ENCODE peak calls at places on chromosomes 11 and 22, in seven cellular contexts. E is MCF 10A; W is lower leg skin; C is heart right ventricle; H is RWPE2; N is CD8-positive, alpha-beta T cell; P is body of pancreas. Q is an unnamed sample.

GRCh38 chr11:63670738-63671321 is 346 bp downstream of the ATL3 start:
- DNase-seq in E (peak), W (peak), C (peak), H (no peak), N (peak), P (peak), Q (peak)

GRCh38 chr22:42994917-42995562 is 19.9 kb downstream of the PACSIN2 start:
- DNase-seq in E (peak), W (peak), C (no peak), H (no peak), N (no peak), P (peak), Q (peak)

GRCh38 chr22:30747493-30747892 is 52.8 kb downstream of the OSBP2 start:
- DNase-seq in E (no peak), W (no peak), C (no peak), H (no peak), N (no peak), P (no peak), Q (no peak)

GRCh38 chr11:120337133-120337895 is 1.1 kb downstream of the ARHGEF12 start:
- DNase-seq in E (no peak), W (peak), C (peak), H (no peak), N (no peak), P (peak), Q (no peak)

GRCh38 chr11:124899376-124900145 is 1.9 kb upstream of the ROBO4 start:
- DNase-seq in E (peak), W (no peak), C (no peak), H (no peak), N (no peak), P (no peak), Q (no peak)

GRCh38 chr22:25081409-25081824 is 118.2 kb upstream of the CRYBB3 start:
- DNase-seq in E (peak), W (no peak), C (no peak), H (no peak), N (peak), P (peak), Q (no peak)

GRCh38 chr11:70768346-70769095 is 370.2 kb downstream of the CTTN start:
- DNase-seq in E (no peak), W (no peak), C (no peak), H (no peak), N (no peak), P (no peak), Q (no peak)

GRCh38 chr22:17095538-17095937 is 10.7 kb downstream of the IL17RA start:
- DNase-seq in E (no peak), W (no peak), C (no peak), H (no peak), N (no peak), P (no peak), Q (no peak)

GRCh38 chr11:4393209-4394196 is at the start of gene TRIM21:
- DNase-seq in E (peak), W (peak), C (peak), H (peak), N (peak), P (peak), Q (peak)

GRCh38 chr11:1742869-1743586 is 7.4 kb downstream of the IFITM10 start:
- DNase-seq in E (no peak), W (no peak), C (no peak), H (no peak), N (no peak), P (no peak), Q (no peak)

GRCh38 chr11:123653405-123653996 is 923 bp downstream of the SCN3B start:
- DNase-seq in E (no peak), W (no peak), C (no peak), H (no peak), N (no peak), P (no peak), Q (no peak)
- TF ChIP-seq CTCF in E (peak), W (no peak), C (no peak), H (no peak), N (no peak), P (no peak), Q (peak)

GRCh38 chr22:49960159-49960966 is at the start of gene PIM3:
- DNase-seq in E (peak), W (peak), C (peak), H (no peak), N (peak), P (peak), Q (peak)
- TF ChIP-seq CTCF in E (no peak), W (no peak), C (no peak), H (no peak), N (no peak), P (no peak), Q (no peak)

GRCh38 chr11:90908074-90908473 is 685.2 kb upstream of the CHORDC1 start:
- DNase-seq in E (no peak), W (no peak), C (no peak), H (no peak), N (no peak), P (no peak), Q (no peak)
- TF ChIP-seq CTCF in E (no peak), W (no peak), C (no peak), H (peak), N (no peak), P (no peak), Q (no peak)

GRCh38 chr11:11789735-11790369 is 51.9 kb upstream of the USP47 start:
- DNase-seq in E (peak), W (no peak), C (no peak), H (no peak), N (no peak), P (no peak), Q (peak)

GRCh38 chr11:11786234-11786633 is 55.5 kb upstream of the USP47 start:
- DNase-seq in E (no peak), W (no peak), C (no peak), H (no peak), N (no peak), P (no peak), Q (no peak)

GRCh38 chr11:11787305-11788066 is 54.3 kb upstream of the USP47 start:
- DNase-seq in E (peak), W (peak), C (peak), H (no peak), N (peak), P (peak), Q (peak)

GRCh38 chr11:11788067-11788710 is 53.6 kb upstream of the USP47 start:
- DNase-seq in E (no peak), W (no peak), C (no peak), H (no peak), N (no peak), P (no peak), Q (no peak)

GRCh38 chr11:11786771-11787170 is 55.0 kb upstream of the USP47 start:
- DNase-seq in E (peak), W (no peak), C (no peak), H (no peak), N (no peak), P (no peak), Q (peak)
- TF ChIP-seq CTCF in E (peak), W (no peak), C (peak), H (peak), N (no peak), P (peak), Q (peak)